ENCODE peak calls at places on chromosomes 3 and 15, in five cellular contexts. H is coronary artery, O is transverse colon, N is GM12865, Y is neural progenitor cell. G is an unnamed sample.

GRCh38 chr3:117865338-117865737 is 1155.8 kb downstream of the TUSC7 start:
- DNase-seq in H (no peak), O (no peak), N (no peak), Y (no peak), G (no peak)

GRCh38 chr3:126149960-126150515 is 30.3 kb downstream of the ALDH1L1 start:
- DNase-seq in H (no peak), O (no peak), N (no peak), Y (no peak), G (no peak)

GRCh38 chr15:99720533-99720932 is 12.7 kb downstream of the LYSMD4 start:
- DNase-seq in H (no peak), O (no peak), N (no peak), Y (no peak), G (no peak)

GRCh38 chr3:47283193-47283537 is 421 bp downstream of the KLHL18 start:
- DNase-seq in H (no peak), O (peak; percentile 35), N (peak; percentile 45), Y (no peak), G (no peak)

GRCh38 chr15:72676838-72677237 is 9.1 kb downstream of the HIGD2B start:
- DNase-seq in H (no peak), O (no peak), N (no peak), Y (no peak), G (no peak)

GRCh38 chr15:62605292-62605691 is 437.3 kb upstream of the TPM1 start:
- DNase-seq in H (no peak), O (no peak), N (no peak), Y (no peak), G (no peak)

GRCh38 chr3:148882288-148882687 is 17.2 kb downstream of the CPA3 start:
- DNase-seq in H (no peak), O (no peak), N (no peak), Y (no peak), G (no peak)

GRCh38 chr3:47541583-47542108 is 28.1 kb upstream of the ELP6 start:
- DNase-seq in H (no peak), O (no peak), N (no peak), Y (no peak), G (no peak)

GRCh38 chr3:197306374-197307086 is 8.1 kb upstream of the DLG1 start:
- DNase-seq in H (no peak), O (no peak), N (no peak), Y (no peak), G (no peak)

GRCh38 chr3:4950948-4951347 is 28.3 kb upstream of the BHLHE40 start:
- DNase-seq in H (no peak), O (no peak), N (no peak), Y (no peak), G (no peak)

GRCh38 chr3:39101022-39101689 is 6.3 kb downstream of the GORASP1 start:
- DNase-seq in H (no peak), O (peak; percentile 39), N (peak; percentile 70), Y (peak; percentile 68), G (no peak)

GRCh38 chr3:143895805-143896204 is 47.5 kb upstream of the SLC9A9 start:
- DNase-seq in H (no peak), O (no peak), N (peak; percentile 21), Y (no peak), G (no peak)

GRCh38 chr15:74651251-74651741 is 35.7 kb downstream of the CLK3 start:
- DNase-seq in H (no peak), O (no peak), N (no peak), Y (no peak), G (no peak)

GRCh38 chr3:105842943-105843342 is 25.9 kb downstream of the CBLB start:
- DNase-seq in H (no peak), O (no peak), N (no peak), Y (no peak), G (no peak)

GRCh38 chr15:69412274-69412673 is 1.9 kb upstream of the KIF23 start:
- DNase-seq in H (no peak), O (no peak), N (no peak), Y (no peak), G (no peak)

GRCh38 chr15:65412556-65412955 is 10.2 kb downstream of the IGDCC4 start:
- DNase-seq in H (no peak), O (no peak), N (no peak), Y (no peak), G (no peak)

GRCh38 chr3:41198526-41198925 is 779 bp upstream of the CTNNB1 start:
- DNase-seq in H (no peak), O (peak; percentile 42), N (peak; percentile 24), Y (peak; percentile 62), G (no peak)

GRCh38 chr3:197547206-197547605 is 8.6 kb downstream of the BDH1 start:
- DNase-seq in H (no peak), O (peak; percentile 65), N (no peak), Y (no peak), G (no peak)

GRCh38 chr3:120791958-120792357 is 49.4 kb downstream of the GTF2E1 start:
- DNase-seq in H (no peak), O (no peak), N (no peak), Y (no peak), G (no peak)

GRCh38 chr15:92845109-92845508 is 55.0 kb upstream of the CHD2 start:
- DNase-seq in H (no peak), O (no peak), N (peak; percentile 79), Y (no peak), G (no peak)

GRCh38 chr3:181752202-181752671 is 40.5 kb downstream of the SOX2 start:
- DNase-seq in H (no peak), O (no peak), N (no peak), Y (no peak), G (no peak)

GRCh38 chr3:136120373-136121348 is 75.5 kb downstream of the MSL2 start:
- DNase-seq in H (no peak), O (no peak), N (peak; percentile 61), Y (no peak), G (no peak)

GRCh38 chr3:11582123-11582968 is 61.4 kb downstream of the VGLL4 start:
- DNase-seq in H (peak; percentile 85), O (peak; percentile 52), N (no peak), Y (peak; percentile 65), G (no peak)

GRCh38 chr3:119413603-119414280 is 49.7 kb downstream of the TMEM39A start:
- DNase-seq in H (no peak), O (no peak), N (no peak), Y (no peak), G (no peak)

GRCh38 chr3:8673083-8673737 is 28.6 kb upstream of the SSUH2 start:
- DNase-seq in H (no peak), O (no peak), N (no peak), Y (no peak), G (no peak)

GRCh38 chr3:170228093-170228766 is 6.0 kb downstream of the PRKCI start:
- DNase-seq in H (no peak), O (no peak), N (no peak), Y (no peak), G (no peak)

GRCh38 chr3:125375950-125376679 is 990 bp upstream of the ZNF148 start:
- DNase-seq in H (no peak), O (no peak), N (no peak), Y (no peak), G (no peak)

GRCh38 chr3:16069149-16069922 is 105.1 kb upstream of the GALNT15 start:
- DNase-seq in H (no peak), O (no peak), N (no peak), Y (no peak), G (no peak)

GRCh38 chr3:154275965-154276364 is 48.3 kb downstream of the DHX36 start:
- DNase-seq in H (no peak), O (no peak), N (no peak), Y (no peak), G (no peak)

GRCh38 chr3:152662157-152662556 is 172.8 kb upstream of the P2RY1 start:
- DNase-seq in H (no peak), O (no peak), N (no peak), Y (no peak), G (no peak)
- TF ChIP-seq CTCF in H (no peak), O (no peak), N (no peak), Y (no peak), G (no peak)

DNA sequence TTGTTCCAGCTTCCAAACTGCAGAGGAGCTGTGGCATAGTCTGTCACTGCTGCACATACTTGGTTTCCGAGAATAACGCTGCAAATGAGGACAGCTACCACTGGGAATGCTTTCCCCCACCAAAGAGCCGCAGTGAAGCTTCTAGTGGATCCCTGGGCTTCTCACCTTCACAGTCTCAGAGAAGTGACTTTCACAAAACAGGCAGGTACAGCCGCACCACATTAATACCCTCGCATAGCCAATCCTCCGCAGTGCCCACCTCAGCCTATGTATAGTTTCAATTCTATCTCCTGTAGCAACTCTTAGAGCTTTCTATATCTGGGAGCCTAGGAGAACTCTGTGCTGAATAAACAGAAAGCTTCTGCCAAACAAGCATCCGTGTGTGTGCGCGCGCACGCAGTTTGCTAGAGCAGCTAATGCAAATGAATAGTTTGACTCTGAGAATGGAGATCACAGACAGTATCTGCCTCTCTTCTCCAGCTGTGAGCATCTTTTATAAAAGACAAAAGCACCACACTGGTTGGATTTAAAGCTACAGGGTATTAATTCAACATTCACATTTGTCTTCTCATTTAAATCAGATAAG is 81.9 kb upstream of the PLXND1 start:
- DNase-seq in H (peak; percentile 74), O (peak; percentile 44), N (no peak), Y (peak; percentile 96), G (no peak)
- H3K4me3 ChIP-seq in H (peak overlapping the region; percentile 64), O (no peak overlapping the region), N (no peak overlapping the region), Y (peak overlapping the region; percentile 51), G (no peak overlapping the region)

GRCh38 chr15:78641876-78642275 is 866 bp upstream of the CHRNB4 start:
- DNase-seq in H (no peak), O (no peak), N (no peak), Y (no peak), G (no peak)

GRCh38 chr15:78640527-78640839 is 527 bp downstream of the CHRNB4 start:
- DNase-seq in H (no peak), O (no peak), N (no peak), Y (no peak), G (no peak)

GRCh38 chr15:78642341-78642740 is 1.3 kb upstream of the CHRNB4 start:
- DNase-seq in H (no peak), O (no peak), N (no peak), Y (no peak), G (no peak)

GRCh38 chr15:78638658-78639314 is 2.2 kb downstream of the CHRNB4 start:
- DNase-seq in H (no peak), O (peak; percentile 53), N (peak; percentile 54), Y (peak; percentile 94), G (no peak)

DNA sequence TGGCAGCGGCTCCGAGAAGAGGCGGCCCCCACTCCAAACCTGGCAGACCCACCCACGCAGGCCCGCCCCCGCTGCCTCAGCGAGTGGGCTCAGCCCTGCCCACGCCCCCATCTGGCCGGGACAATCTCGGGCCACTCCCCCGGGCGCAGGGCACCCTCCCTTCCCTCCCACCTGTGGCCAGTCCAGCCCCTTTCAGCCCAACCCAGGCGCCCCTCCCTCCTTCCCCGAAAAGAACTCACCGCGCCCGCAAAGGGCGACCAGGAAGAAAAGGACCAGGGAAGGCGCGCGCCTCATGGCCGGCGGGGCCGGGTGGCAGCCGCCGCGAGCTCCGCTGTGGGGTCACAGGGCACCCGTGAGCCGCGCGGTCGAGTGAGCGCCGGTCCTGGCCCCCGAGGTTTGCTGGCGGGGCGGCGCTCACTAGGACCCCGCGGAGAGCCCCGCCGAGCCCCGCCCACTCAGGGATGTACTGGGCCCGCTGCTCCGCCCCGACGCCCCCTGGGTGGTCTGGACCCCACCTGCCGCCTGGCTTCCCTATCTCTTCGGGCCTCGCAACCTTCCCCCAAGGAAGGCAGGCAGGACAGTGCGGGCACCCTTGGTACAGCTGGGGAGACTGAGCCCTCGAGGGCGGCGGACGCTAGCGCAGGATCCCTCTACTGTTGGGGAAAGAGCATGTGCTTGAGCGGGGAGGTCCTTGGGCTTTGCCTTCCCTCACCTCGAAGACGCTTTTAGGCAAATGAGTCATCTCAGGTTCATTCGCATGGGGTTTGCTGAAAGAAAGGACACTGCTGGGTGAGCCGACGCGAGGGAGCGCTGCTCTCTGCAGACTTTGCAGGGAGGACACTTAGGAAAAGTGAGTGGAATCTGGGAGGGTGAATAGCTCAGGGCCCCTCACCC is at the start of gene CHRNB4:
- DNase-seq in H (no peak), O (peak; percentile 42), N (no peak), Y (peak; percentile 92), G (no peak)
- TF ChIP-seq CTCF in H (no peak), O (no peak), N (no peak), Y (peak; percentile 31), G (no peak)

GRCh38 chr15:101675796-101676582 is 23.8 kb upstream of the TM2D3 start:
- DNase-seq in H (no peak), O (no peak), N (peak; percentile 71), Y (peak; percentile 63), G (peak; percentile 27)
- H3K4me3 ChIP-seq in H (no peak overlapping the region), O (no peak overlapping the region), N (peak overlapping the region; percentile 43), Y (no peak overlapping the region), G (peak overlapping the region; percentile 37)